ENCODE peak calls at places on chromosomes 5 and 9, in six cellular contexts. J is NCI-H2081 treated with DMSO at 0.1 percent for 48 hours, A is HFFc6, K is GM13977, Z is NCI-H1092 treated with DMSO at 0.1 percent for 48 hours, R is tibial artery. W is an unnamed sample.

GRCh38 chr5:83430130-83431010 is 41.2 kb upstream of the VCAN start:
- DNase-seq in K (peak; percentile 44), J (no peak), A (peak; percentile 49), R (peak; percentile 55), Z (peak; percentile 41), W (peak; percentile 62)

GRCh38 chr5:34621280-34622045 is 34.7 kb upstream of the RAI14 start:
- DNase-seq in Z (no peak), A (peak; percentile 9), K (no peak), J (no peak), R (no peak), W (no peak)

GRCh38 chr9:35660966-35661413 is 2.9 kb downstream of the CCDC107 start:
- DNase-seq in R (peak; percentile 34), J (no peak), K (no peak), Z (peak; percentile 30), A (no peak), W (no peak)

GRCh38 chr9:94108584-94108983 is 24.3 kb downstream of the PTPDC1 start:
- DNase-seq in Z (no peak), K (no peak), A (no peak), R (peak; percentile 43), J (no peak), W (no peak)

GRCh38 chr9:99076483-99077171 is 28.3 kb upstream of the TGFBR1 start:
- DNase-seq in Z (no peak), R (no peak), J (no peak), A (no peak), K (peak; percentile 12), W (no peak)

GRCh38 chr9:89073397-89073796 is 82.1 kb downstream of the S1PR3 start:
- DNase-seq in R (no peak), J (no peak), Z (no peak), A (no peak), K (no peak), W (no peak)

GRCh38 chr9:115614931-115615401 is 497.0 kb upstream of the TNC start:
- DNase-seq in J (no peak), R (no peak), K (no peak), Z (no peak), A (peak; percentile 27), W (no peak)

GRCh38 chr9:73054091-73054490 is 97.6 kb upstream of the ANXA1 start:
- DNase-seq in R (no peak), Z (no peak), K (no peak), A (no peak), J (no peak), W (no peak)

GRCh38 chr9:84851935-84852585 is 182.5 kb downstream of the NTRK2 start:
- DNase-seq in J (peak; percentile 63), A (peak; percentile 82), R (peak; percentile 72), Z (no peak), K (no peak), W (peak; percentile 65)

GRCh38 chr9:105385372-105385985 is 62.4 kb upstream of the FSD1L start:
- DNase-seq in Z (no peak), R (peak; percentile 24), A (no peak), J (no peak), K (peak; percentile 38), W (no peak)

GRCh38 chr5:74122175-74122574 is 496.2 kb downstream of the ARHGEF28 start:
- DNase-seq in A (no peak), Z (no peak), K (no peak), R (no peak), J (peak; percentile 35), W (no peak)

GRCh38 chr5:151085517-151086031 is 4.7 kb upstream of the TNIP1 start:
- DNase-seq in Z (no peak), K (no peak), J (no peak), R (peak; percentile 70), A (no peak), W (no peak)

GRCh38 chr9:127166651-127167524 is 44.5 kb upstream of the ANGPTL2 start:
- DNase-seq in K (peak; percentile 65), Z (no peak), R (no peak), A (no peak), J (no peak), W (no peak)

GRCh38 chr5:7576023-7576715 is 180.2 kb downstream of the ADCY2 start:
- DNase-seq in Z (no peak), K (no peak), A (no peak), J (no peak), R (no peak), W (no peak)

GRCh38 chr5:148956632-148957385 is 106.1 kb downstream of the SH3TC2 start:
- DNase-seq in A (no peak), R (no peak), Z (no peak), K (no peak), J (no peak), W (no peak)

GRCh38 chr5:187617-188451 is 3.5 kb upstream of the LRRC14B start:
- DNase-seq in K (no peak), R (no peak), Z (no peak), A (no peak), J (no peak), W (no peak)

GRCh38 chr5:109470263-109470662 is 60.5 kb upstream of the PJA2 start:
- DNase-seq in A (no peak), J (no peak), R (no peak), Z (no peak), K (no peak), W (no peak)

GRCh38 chr5:118923295-118924005 is 64.9 kb downstream of the DTWD2 start:
- DNase-seq in J (no peak), K (no peak), R (no peak), A (no peak), Z (no peak), W (no peak)

GRCh38 chr9:13116292-13116691 is 163.2 kb downstream of the MPDZ start:
- DNase-seq in K (no peak), R (no peak), Z (no peak), A (no peak), J (no peak), W (no peak)

GRCh38 chr5:139461698-139462097 is 845 bp downstream of the ECSCR start:
- DNase-seq in J (no peak), A (peak; percentile 60), Z (no peak), K (no peak), R (no peak), W (no peak)

GRCh38 chr5:107570805-107571531 is 99.8 kb downstream of the EFNA5 start:
- DNase-seq in J (no peak), A (no peak), Z (peak; percentile 25), R (no peak), K (peak; percentile 56), W (no peak)

GRCh38 chr9:133449760-133450159 is 10.0 kb upstream of the CACFD1 start:
- DNase-seq in J (no peak), K (no peak), Z (no peak), R (no peak), A (no peak), W (no peak)

GRCh38 chr5:322281-322941 is 897 bp downstream of the AHRR start:
- DNase-seq in A (peak; percentile 15), K (peak; percentile 50), R (no peak), J (no peak), Z (no peak), W (no peak)

GRCh38 chr9:78831726-78832125 is 534.8 kb downstream of the PSAT1 start:
- DNase-seq in Z (no peak), K (no peak), J (no peak), R (no peak), A (peak; percentile 32), W (no peak)

GRCh38 chr5:84382363-84383295 is 2.1 kb downstream of the EDIL3 start:
- DNase-seq in A (no peak), K (no peak), Z (no peak), J (no peak), R (peak; percentile 41), W (peak; percentile 54)

GRCh38 chr5:124373843-124374242 is 372.6 kb downstream of the ZNF608 start:
- DNase-seq in A (no peak), K (no peak), Z (no peak), J (no peak), R (no peak), W (no peak)

GRCh38 chr5:167939686-167940085 is 351.8 kb upstream of the WWC1 start:
- DNase-seq in J (no peak), Z (no peak), K (no peak), R (no peak), A (no peak), W (no peak)

GRCh38 chr9:98311541-98311940 is 56.1 kb upstream of the TBC1D2 start:
- DNase-seq in R (no peak), A (no peak), J (no peak), Z (no peak), K (no peak), W (no peak)

GRCh38 chr5:125722550-125722949 is 700.7 kb upstream of the GRAMD2B start:
- DNase-seq in J (no peak), R (no peak), Z (no peak), K (no peak), A (no peak), W (no peak)

GRCh38 chr9:95752129-95752731 is 123.3 kb upstream of the ERCC6L2 start:
- DNase-seq in K (no peak), R (no peak), A (no peak), Z (no peak), J (no peak), W (no peak)

GRCh38 chr9:136403538-136403914 is 3.6 kb upstream of the SNAPC4 start:
- DNase-seq in K (peak; percentile 82), J (no peak), R (no peak), Z (no peak), A (no peak), W (no peak)